ENCODE peak calls at places on chromosomes 6 and 20, in ten cellular contexts. W is A549, F is ovary, H is body of pancreas, S is IMR-90, J is heart left ventricle, Q is breast epithelium, O is testis, M is stomach, K is sigmoid colon. Y is an unnamed sample.
A peak's percentile ranks its signal among the peaks of the same experiment; 100 is the strongest.

GRCh38 chr6:157503018-157503747 is 122.2 kb downstream of the ZDHHC14 start:
- DNase-seq in W (no peak), K (no peak), S (no peak), M (no peak), H (no peak), F (no peak), J (no peak), Q (no peak), O (no peak), Y (no peak)

GRCh38 chr6:75204222-75204958 is 1.5 kb downstream of the COL12A1 start:
- DNase-seq in Q (peak; percentile 61), J (no peak), S (peak; percentile 96), K (peak; percentile 93), F (peak; percentile 90), M (peak; percentile 69), W (peak; percentile 67), O (peak; percentile 84), H (peak; percentile 77), Y (peak; percentile 66)

GRCh38 chr20:10610266-10610665 is 63.5 kb downstream of the JAG1 start:
- DNase-seq in M (no peak), S (no peak), Q (no peak), J (peak; percentile 52), K (no peak), F (no peak), O (no peak), W (no peak), H (no peak), Y (no peak)

GRCh38 chr6:150598858-150599198 is 857 bp upstream of the PLEKHG1 start:
- DNase-seq in J (no peak), O (no peak), S (no peak), H (no peak), Q (no peak), F (no peak), M (no peak), W (no peak), K (no peak), Y (no peak)

GRCh38 chr6:108002365-108003221 is 44.6 kb upstream of the SEC63 start:
- DNase-seq in F (no peak), W (peak; percentile 18), J (no peak), Q (peak; percentile 76), K (no peak), H (peak; percentile 75), M (peak; percentile 31), S (peak; percentile 6), O (no peak), Y (no peak)

GRCh38 chr6:167855825-167856425 is 29.2 kb downstream of the AFDN start:
- DNase-seq in M (no peak), O (no peak), K (peak; percentile 73), S (peak; percentile 97), H (no peak), J (no peak), Q (no peak), F (no peak), W (peak; percentile 2), Y (no peak)

GRCh38 chr6:169173532-169174268 is 79.9 kb downstream of the THBS2 start:
- DNase-seq in Q (no peak), M (no peak), K (no peak), W (no peak), H (no peak), O (no peak), S (peak; percentile 33), F (peak; percentile 35), J (no peak), Y (no peak)

GRCh38 chr20:35318502-35319157 is 26.4 kb upstream of the FAM83C start:
- DNase-seq in S (peak; percentile 90), H (peak; percentile 73), K (no peak), W (peak; percentile 64), M (peak; percentile 61), F (no peak), Q (peak; percentile 30), J (no peak), O (no peak), Y (peak; percentile 58)

GRCh38 chr6:133410628-133411027 is 169.5 kb downstream of the EYA4 start:
- DNase-seq in W (peak; percentile 2), M (no peak), H (no peak), F (no peak), Q (no peak), K (no peak), S (no peak), O (no peak), J (no peak), Y (no peak)

GRCh38 chr6:17714879-17715860 is 8.4 kb upstream of the NUP153 start:
- DNase-seq in J (no peak), W (peak; percentile 65), S (peak; percentile 98), K (no peak), M (no peak), H (peak; percentile 14), F (no peak), Q (no peak), O (no peak), Y (no peak)

GRCh38 chr6:129744201-129744879 is 34.4 kb upstream of the ARHGAP18 start:
- DNase-seq in J (no peak), K (peak; percentile 69), F (peak; percentile 47), M (no peak), S (peak; percentile 93), H (no peak), Q (no peak), O (no peak), W (peak; percentile 11), Y (no peak)

GRCh38 chr6:22612241-22612640 is 42.9 kb downstream of the HDGFL1 start:
- DNase-seq in J (no peak), K (no peak), W (no peak), O (no peak), H (no peak), M (no peak), S (peak; percentile 60), Q (no peak), F (no peak), Y (no peak)

GRCh38 chr6:32832535-32832934 is 6.0 kb downstream of the TAP2 start:
- DNase-seq in S (no peak), F (no peak), H (no peak), W (no peak), J (no peak), Q (no peak), M (no peak), O (no peak), K (no peak), Y (no peak)

GRCh38 chr6:108799791-108800190 is 48.4 kb upstream of the ARMC2 start:
- DNase-seq in S (no peak), Q (no peak), W (no peak), O (no peak), K (no peak), F (no peak), H (no peak), J (no peak), M (no peak), Y (no peak)

GRCh38 chr20:9583151-9583550 is 68.8 kb downstream of the LAMP5 start:
- DNase-seq in F (no peak), O (no peak), H (no peak), S (no peak), J (no peak), M (no peak), Q (no peak), K (no peak), W (no peak), Y (no peak)

GRCh38 chr20:47454298-47455132 is 47.2 kb upstream of the NCOA3 start:
- DNase-seq in Q (no peak), H (no peak), W (no peak), O (no peak), M (no peak), S (no peak), J (no peak), K (no peak), F (no peak), Y (no peak)
- H3K4me3 ChIP-seq in Q (no peak overlapping the region), H (no peak overlapping the region), W (no peak overlapping the region), O (no peak overlapping the region), M (no peak overlapping the region), S (no peak overlapping the region), J (no peak overlapping the region), K (no peak overlapping the region), F (no peak overlapping the region), Y (no peak overlapping the region)

DNA sequence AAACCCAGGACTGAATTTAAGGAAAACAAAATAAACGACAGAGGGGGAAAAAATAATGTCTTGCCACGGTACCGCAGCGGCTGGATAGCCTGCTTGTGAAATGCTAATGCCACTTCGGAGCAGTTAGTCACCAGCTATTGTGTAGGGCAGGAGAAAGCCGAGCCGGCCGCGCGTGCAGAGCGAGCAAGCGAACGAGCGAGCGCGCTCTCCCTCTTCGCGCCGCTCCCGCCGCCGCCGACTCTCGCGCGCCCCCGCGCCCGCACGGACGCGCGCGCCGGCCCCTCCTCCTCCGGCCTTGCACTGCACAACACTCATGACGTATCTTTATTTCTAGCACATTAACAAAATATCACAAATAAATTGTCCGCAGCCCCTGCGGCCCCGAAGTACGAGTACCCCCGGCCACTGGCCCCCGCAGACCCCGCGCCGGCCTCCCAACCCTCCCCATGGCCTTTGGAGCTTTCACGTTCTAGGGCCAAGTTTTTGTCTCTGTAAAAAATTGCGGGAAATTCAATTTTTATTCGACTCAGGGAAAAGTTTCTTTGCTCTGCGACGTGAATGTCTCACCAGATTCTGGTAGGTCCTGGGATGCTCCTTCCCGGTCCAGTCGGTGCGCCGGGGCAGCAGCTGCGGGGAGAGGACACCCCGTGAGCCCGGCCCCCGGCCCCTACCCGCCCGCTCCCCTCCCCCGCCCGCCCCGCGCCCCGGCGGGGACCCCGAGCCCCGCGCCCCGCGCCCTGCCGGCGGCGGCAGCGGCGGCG is 993 bp downstream of the PHIP start:
- DNase-seq in S (peak; percentile 95), Q (peak; percentile 84), H (peak; percentile 93), K (peak; percentile 93), M (peak; percentile 92), W (peak; percentile 59), J (peak; percentile 95), F (peak; percentile 93), O (peak; percentile 94), Y (peak; percentile 90)
- TF ChIP-seq POLR2A in S (peak; percentile 24), Q (no peak), H (peak; percentile 83), K (no peak), M (no peak), W (no peak), J (peak; percentile 46), F (no peak), O (no peak), Y (peak; percentile 54)

DNA sequence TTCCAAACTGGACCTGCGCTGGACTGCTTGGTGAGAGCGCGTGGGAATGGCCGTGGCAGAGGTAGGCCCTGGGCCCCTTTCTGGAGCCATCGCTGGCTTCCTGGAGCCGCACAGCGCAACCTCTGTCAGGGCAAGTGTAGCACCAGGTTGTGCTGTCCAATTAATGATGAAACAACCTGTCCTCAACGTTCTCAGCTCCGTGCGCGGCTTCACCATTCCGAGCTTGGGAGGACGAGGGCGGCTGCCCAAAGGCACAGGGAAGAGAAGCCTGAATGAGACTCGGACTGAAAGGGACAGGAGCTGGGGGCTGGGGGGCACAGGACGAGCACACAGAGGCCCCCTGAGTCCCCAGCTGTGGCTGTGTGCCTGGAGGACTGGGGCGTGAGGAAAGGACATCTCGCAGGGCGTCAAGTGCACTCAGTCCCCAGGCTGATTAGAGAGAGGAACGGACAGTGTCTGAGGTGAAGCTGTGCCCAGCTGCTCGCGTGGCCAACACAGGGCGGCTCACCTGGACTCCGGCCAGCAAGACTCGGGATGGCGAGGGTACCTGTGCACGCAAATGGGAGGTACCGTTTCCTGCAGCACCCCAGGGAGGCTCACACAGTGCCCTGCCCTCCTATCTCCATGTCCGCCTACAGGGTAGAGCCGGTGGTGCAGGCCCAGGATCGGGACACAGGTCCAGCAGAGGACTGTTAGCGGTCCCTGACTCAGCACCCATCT is 403.3 kb downstream of the TAF4 start:
- DNase-seq in F (no peak), M (no peak), Q (no peak), O (no peak), K (no peak), S (no peak), H (no peak), W (peak; percentile 29), J (no peak), Y (peak; percentile 37)
- TF ChIP-seq CTCF in F (no peak), M (no peak), Q (no peak), O (no peak), K (no peak), S (no peak), H (no peak), W (no peak), J (no peak), Y (no peak)

GRCh38 chr6:45806172-45806571 is 209.5 kb downstream of the CLIC5 start:
- DNase-seq in O (no peak), Q (no peak), K (no peak), S (no peak), J (no peak), W (no peak), M (no peak), H (no peak), F (no peak), Y (no peak)
- H3K4me3 ChIP-seq in O (no peak overlapping the region), Q (no peak overlapping the region), K (no peak overlapping the region), S (no peak overlapping the region), J (no peak overlapping the region), W (no peak overlapping the region), M (no peak overlapping the region), H (no peak overlapping the region), F (no peak overlapping the region), Y (no peak overlapping the region)

Y was measured in right lobe of liver.